ENCODE peak calls at places on chromosome 11, in ten cellular contexts. One of them, this sample, is unnamed.

GRCh38 chr11:57568330-57568766 is 876 bp upstream of the UBE2L6 start:
- DNase-seq in esophagus squamous epithelium: no peak
- DNase-seq in transverse colon: no peak
- DNase-seq in adrenal gland: no peak
- DNase-seq in esophagus muscularis mucosa: peak; percentile 96
- DNase-seq in HCT116: peak; percentile 56
- DNase-seq in vagina: no peak
- DNase-seq in lower leg skin: peak; percentile 79
- DNase-seq in spleen: no peak
- DNase-seq in heart left ventricle: peak; percentile 80
- DNase-seq in this sample: no peak

GRCh38 chr11:102840018-102840417 is 3.4 kb downstream of the MMP3 start:
- DNase-seq in esophagus squamous epithelium: no peak
- DNase-seq in transverse colon: no peak
- DNase-seq in adrenal gland: no peak
- DNase-seq in esophagus muscularis mucosa: no peak
- DNase-seq in HCT116: no peak
- DNase-seq in vagina: no peak
- DNase-seq in lower leg skin: no peak
- DNase-seq in spleen: no peak
- DNase-seq in heart left ventricle: no peak
- DNase-seq in this sample: no peak

GRCh38 chr11:28241760-28242159 is 133.6 kb downstream of the METTL15 start:
- DNase-seq in esophagus squamous epithelium: no peak
- DNase-seq in transverse colon: no peak
- DNase-seq in adrenal gland: no peak
- DNase-seq in esophagus muscularis mucosa: no peak
- DNase-seq in HCT116: no peak
- DNase-seq in vagina: no peak
- DNase-seq in lower leg skin: no peak
- DNase-seq in spleen: no peak
- DNase-seq in heart left ventricle: no peak
- DNase-seq in this sample: no peak

GRCh38 chr11:7892751-7893356 is 38.2 kb downstream of the OR10A6 start:
- DNase-seq in esophagus squamous epithelium: no peak
- DNase-seq in transverse colon: no peak
- DNase-seq in adrenal gland: peak; percentile 2
- DNase-seq in esophagus muscularis mucosa: no peak
- DNase-seq in HCT116: peak; percentile 22
- DNase-seq in vagina: no peak
- DNase-seq in lower leg skin: no peak
- DNase-seq in spleen: no peak
- DNase-seq in heart left ventricle: no peak
- DNase-seq in this sample: no peak

GRCh38 chr11:128582496-128583366 is 4.6 kb downstream of the ETS1 start:
- DNase-seq in esophagus squamous epithelium: no peak
- DNase-seq in transverse colon: no peak
- DNase-seq in adrenal gland: no peak
- DNase-seq in esophagus muscularis mucosa: no peak
- DNase-seq in HCT116: no peak
- DNase-seq in vagina: no peak
- DNase-seq in lower leg skin: no peak
- DNase-seq in spleen: no peak
- DNase-seq in heart left ventricle: no peak
- DNase-seq in this sample: no peak

GRCh38 chr11:11752688-11753087 is 89.1 kb upstream of the USP47 start:
- DNase-seq in esophagus squamous epithelium: no peak
- DNase-seq in transverse colon: no peak
- DNase-seq in adrenal gland: no peak
- DNase-seq in esophagus muscularis mucosa: no peak
- DNase-seq in HCT116: no peak
- DNase-seq in vagina: peak; percentile 42
- DNase-seq in lower leg skin: no peak
- DNase-seq in spleen: no peak
- DNase-seq in heart left ventricle: no peak
- DNase-seq in this sample: no peak

GRCh38 chr11:21511835-21512440 is 680.9 kb upstream of the ANO5 start:
- DNase-seq in esophagus squamous epithelium: no peak
- DNase-seq in transverse colon: peak; percentile 28
- DNase-seq in adrenal gland: peak; percentile 79
- DNase-seq in esophagus muscularis mucosa: no peak
- DNase-seq in HCT116: peak; percentile 3
- DNase-seq in vagina: no peak
- DNase-seq in lower leg skin: peak; percentile 46
- DNase-seq in spleen: no peak
- DNase-seq in heart left ventricle: peak; percentile 7
- DNase-seq in this sample: peak; percentile 88

GRCh38 chr11:79485694-79486093 is 44.9 kb upstream of the TENM4 start:
- DNase-seq in esophagus squamous epithelium: no peak
- DNase-seq in transverse colon: no peak
- DNase-seq in adrenal gland: no peak
- DNase-seq in esophagus muscularis mucosa: no peak
- DNase-seq in HCT116: no peak
- DNase-seq in vagina: no peak
- DNase-seq in lower leg skin: no peak
- DNase-seq in spleen: no peak
- DNase-seq in heart left ventricle: no peak
- DNase-seq in this sample: no peak

GRCh38 chr11:45896392-45897068 is 10.5 kb downstream of the FREY1 start:
- DNase-seq in esophagus squamous epithelium: no peak
- DNase-seq in transverse colon: no peak
- DNase-seq in adrenal gland: no peak
- DNase-seq in esophagus muscularis mucosa: no peak
- DNase-seq in HCT116: no peak
- DNase-seq in vagina: no peak
- DNase-seq in lower leg skin: no peak
- DNase-seq in spleen: no peak
- DNase-seq in heart left ventricle: no peak
- DNase-seq in this sample: no peak

GRCh38 chr11:65301491-65302329 is 13.0 kb upstream of the CDC42EP2 start:
- DNase-seq in esophagus squamous epithelium: no peak
- DNase-seq in transverse colon: peak; percentile 31
- DNase-seq in adrenal gland: no peak
- DNase-seq in esophagus muscularis mucosa: no peak
- DNase-seq in HCT116: no peak
- DNase-seq in vagina: no peak
- DNase-seq in lower leg skin: no peak
- DNase-seq in spleen: peak; percentile 77
- DNase-seq in heart left ventricle: peak; percentile 73
- DNase-seq in this sample: no peak

GRCh38 chr11:9895016-9895415 is 231.1 kb downstream of the SWAP70 start:
- DNase-seq in esophagus squamous epithelium: no peak
- DNase-seq in transverse colon: no peak
- DNase-seq in adrenal gland: no peak
- DNase-seq in esophagus muscularis mucosa: no peak
- DNase-seq in HCT116: no peak
- DNase-seq in vagina: no peak
- DNase-seq in lower leg skin: no peak
- DNase-seq in spleen: no peak
- DNase-seq in heart left ventricle: no peak
- DNase-seq in this sample: no peak

GRCh38 chr11:122721964-122722266 is 66.4 kb downstream of the UBASH3B start:
- DNase-seq in esophagus squamous epithelium: no peak
- DNase-seq in transverse colon: no peak
- DNase-seq in adrenal gland: no peak
- DNase-seq in esophagus muscularis mucosa: no peak
- DNase-seq in HCT116: peak; percentile 16
- DNase-seq in vagina: no peak
- DNase-seq in lower leg skin: no peak
- DNase-seq in spleen: no peak
- DNase-seq in heart left ventricle: no peak
- DNase-seq in this sample: no peak

GRCh38 chr11:115623021-115623451 is 118.8 kb upstream of the CADM1 start:
- DNase-seq in esophagus squamous epithelium: no peak
- DNase-seq in transverse colon: peak; percentile 59
- DNase-seq in adrenal gland: peak; percentile 78
- DNase-seq in esophagus muscularis mucosa: no peak
- DNase-seq in HCT116: no peak
- DNase-seq in vagina: peak; percentile 89
- DNase-seq in lower leg skin: peak; percentile 30
- DNase-seq in spleen: peak; percentile 80
- DNase-seq in heart left ventricle: peak; percentile 89
- DNase-seq in this sample: peak; percentile 54

GRCh38 chr11:60955566-60955965 is 3.6 kb upstream of the SLC15A3 start:
- DNase-seq in esophagus squamous epithelium: no peak
- DNase-seq in transverse colon: no peak
- DNase-seq in adrenal gland: no peak
- DNase-seq in esophagus muscularis mucosa: no peak
- DNase-seq in HCT116: no peak
- DNase-seq in vagina: no peak
- DNase-seq in lower leg skin: no peak
- DNase-seq in spleen: peak; percentile 70
- DNase-seq in heart left ventricle: no peak
- DNase-seq in this sample: no peak

GRCh38 chr11:970319-970871 is 44.7 kb downstream of the AP2A2 start:
- DNase-seq in esophagus squamous epithelium: no peak
- DNase-seq in transverse colon: no peak
- DNase-seq in adrenal gland: no peak
- DNase-seq in esophagus muscularis mucosa: no peak
- DNase-seq in HCT116: no peak
- DNase-seq in vagina: no peak
- DNase-seq in lower leg skin: no peak
- DNase-seq in spleen: peak; percentile 87
- DNase-seq in heart left ventricle: no peak
- DNase-seq in this sample: no peak

DNA sequence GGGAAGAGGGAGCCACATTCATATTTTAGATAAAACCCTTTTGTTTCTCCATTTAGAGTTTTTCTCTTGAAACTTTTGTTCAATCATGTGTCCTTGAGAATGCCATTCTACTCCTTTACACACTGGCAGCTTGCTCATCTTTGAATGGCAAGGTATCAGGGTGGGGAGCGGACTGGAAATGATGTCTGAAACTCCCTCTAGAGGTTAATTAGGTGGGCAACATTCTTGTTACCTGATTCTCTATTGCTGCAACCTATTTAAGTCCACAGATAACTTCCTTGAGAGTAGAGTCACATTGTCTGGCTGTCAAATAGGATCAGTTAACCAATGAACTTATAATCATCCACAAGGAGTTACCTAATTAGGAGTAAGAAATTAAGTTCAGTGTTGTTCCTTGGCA is 533.6 kb upstream of the API5 start:
- DNase-seq in esophagus squamous epithelium: no peak
- DNase-seq in transverse colon: no peak
- DNase-seq in adrenal gland: no peak
- DNase-seq in esophagus muscularis mucosa: no peak
- DNase-seq in HCT116: no peak
- DNase-seq in vagina: no peak
- DNase-seq in lower leg skin: no peak
- DNase-seq in spleen: no peak
- DNase-seq in heart left ventricle: no peak
- DNase-seq in this sample: no peak
- TF ChIP-seq POLR2A in esophagus squamous epithelium: no peak
- TF ChIP-seq POLR2A in transverse colon: no peak
- TF ChIP-seq POLR2A in adrenal gland: no peak
- TF ChIP-seq POLR2A in esophagus muscularis mucosa: no peak
- TF ChIP-seq POLR2A in HCT116: no peak
- TF ChIP-seq POLR2A in vagina: no peak
- TF ChIP-seq POLR2A in lower leg skin: no peak
- TF ChIP-seq POLR2A in spleen: no peak
- TF ChIP-seq POLR2A in heart left ventricle: no peak
- TF ChIP-seq POLR2A in this sample: no peak

GRCh38 chr11:62850911-62851806 is 11.8 kb upstream of the WDR74 start:
- DNase-seq in esophagus squamous epithelium: no peak
- DNase-seq in transverse colon: no peak
- DNase-seq in adrenal gland: no peak
- DNase-seq in esophagus muscularis mucosa: no peak
- DNase-seq in HCT116: peak; percentile 47
- DNase-seq in vagina: no peak
- DNase-seq in lower leg skin: no peak
- DNase-seq in spleen: peak; percentile 44
- DNase-seq in heart left ventricle: no peak
- DNase-seq in this sample: no peak

GRCh38 chr11:62846177-62846576 is 6.8 kb upstream of the WDR74 start:
- DNase-seq in esophagus squamous epithelium: no peak
- DNase-seq in transverse colon: no peak
- DNase-seq in adrenal gland: no peak
- DNase-seq in esophagus muscularis mucosa: no peak
- DNase-seq in HCT116: no peak
- DNase-seq in vagina: no peak
- DNase-seq in lower leg skin: no peak
- DNase-seq in spleen: no peak
- DNase-seq in heart left ventricle: no peak
- DNase-seq in this sample: no peak

GRCh38 chr11:62851807-62852522 is 12.6 kb upstream of the WDR74 start:
- DNase-seq in esophagus squamous epithelium: no peak
- DNase-seq in transverse colon: no peak
- DNase-seq in adrenal gland: no peak
- DNase-seq in esophagus muscularis mucosa: no peak
- DNase-seq in HCT116: no peak
- DNase-seq in vagina: no peak
- DNase-seq in lower leg skin: no peak
- DNase-seq in spleen: no peak
- DNase-seq in heart left ventricle: no peak
- DNase-seq in this sample: no peak

GRCh38 chr11:62844154-62844553 is 4.8 kb upstream of the WDR74 start:
- DNase-seq in esophagus squamous epithelium: no peak
- DNase-seq in transverse colon: no peak
- DNase-seq in adrenal gland: no peak
- DNase-seq in esophagus muscularis mucosa: no peak
- DNase-seq in HCT116: no peak
- DNase-seq in vagina: no peak
- DNase-seq in lower leg skin: no peak
- DNase-seq in spleen: no peak
- DNase-seq in heart left ventricle: no peak
- DNase-seq in this sample: no peak

GRCh38 chr11:62847767-62848314 is 8.5 kb upstream of the WDR74 start:
- DNase-seq in esophagus squamous epithelium: no peak
- DNase-seq in transverse colon: no peak
- DNase-seq in adrenal gland: no peak
- DNase-seq in esophagus muscularis mucosa: no peak
- DNase-seq in HCT116: no peak
- DNase-seq in vagina: no peak
- DNase-seq in lower leg skin: no peak
- DNase-seq in spleen: no peak
- DNase-seq in heart left ventricle: no peak
- DNase-seq in this sample: no peak
- TF ChIP-seq POLR2A in esophagus squamous epithelium: no peak
- TF ChIP-seq POLR2A in transverse colon: no peak
- TF ChIP-seq POLR2A in adrenal gland: no peak
- TF ChIP-seq POLR2A in esophagus muscularis mucosa: no peak
- TF ChIP-seq POLR2A in HCT116: no peak
- TF ChIP-seq POLR2A in vagina: no peak
- TF ChIP-seq POLR2A in lower leg skin: no peak
- TF ChIP-seq POLR2A in spleen: no peak
- TF ChIP-seq POLR2A in heart left ventricle: no peak
- TF ChIP-seq POLR2A in this sample: no peak

GRCh38 chr11:93738647-93739081 is 2.6 kb downstream of the TAF1D start:
- DNase-seq in esophagus squamous epithelium: no peak
- DNase-seq in transverse colon: no peak
- DNase-seq in adrenal gland: no peak
- DNase-seq in esophagus muscularis mucosa: no peak
- DNase-seq in HCT116: no peak
- DNase-seq in vagina: no peak
- DNase-seq in lower leg skin: no peak
- DNase-seq in spleen: no peak
- DNase-seq in heart left ventricle: no peak
- DNase-seq in this sample: no peak
- TF ChIP-seq POLR2A in esophagus squamous epithelium: no peak
- TF ChIP-seq POLR2A in transverse colon: no peak
- TF ChIP-seq POLR2A in adrenal gland: no peak
- TF ChIP-seq POLR2A in esophagus muscularis mucosa: no peak
- TF ChIP-seq POLR2A in HCT116: no peak
- TF ChIP-seq POLR2A in vagina: no peak
- TF ChIP-seq POLR2A in lower leg skin: no peak
- TF ChIP-seq POLR2A in spleen: no peak
- TF ChIP-seq POLR2A in heart left ventricle: no peak
- TF ChIP-seq POLR2A in this sample: no peak

GRCh38 chr11:47186076-47186936 is at the start of gene PACSIN3:
- DNase-seq in esophagus squamous epithelium: no peak
- DNase-seq in transverse colon: peak; percentile 61
- DNase-seq in adrenal gland: peak; percentile 51
- DNase-seq in esophagus muscularis mucosa: no peak
- DNase-seq in HCT116: no peak
- DNase-seq in vagina: no peak
- DNase-seq in lower leg skin: no peak
- DNase-seq in spleen: peak; percentile 82
- DNase-seq in heart left ventricle: peak; percentile 64
- DNase-seq in this sample: no peak
- TF ChIP-seq POLR2A in esophagus squamous epithelium: peak; percentile 61
- TF ChIP-seq POLR2A in transverse colon: no peak
- TF ChIP-seq POLR2A in adrenal gland: no peak
- TF ChIP-seq POLR2A in esophagus muscularis mucosa: no peak
- TF ChIP-seq POLR2A in HCT116: peak; percentile 32
- TF ChIP-seq POLR2A in vagina: no peak
- TF ChIP-seq POLR2A in lower leg skin: no peak
- TF ChIP-seq POLR2A in spleen: no peak
- TF ChIP-seq POLR2A in heart left ventricle: no peak
- TF ChIP-seq POLR2A in this sample: no peak